ENCODE peak calls at places on chromosomes 7 and 10, in eight cellular contexts. S, L, N, B, O, H, F and C are unnamed samples.

GRCh38 chr10:73553316-73553715 is 37.8 kb downstream of the USP54 start:
- DNase-seq in F (no peak), B (no peak), S (no peak), O (no peak), L (peak), H (no peak), N (no peak), C (no peak)

GRCh38 chr10:4073912-4074311 is 288.9 kb upstream of the KLF6 start:
- DNase-seq in L (no peak), O (no peak), B (no peak), S (peak), N (no peak), H (no peak), F (peak), C (no peak)

GRCh38 chr10:117226813-117227451 is 14.0 kb upstream of the SLC18A2 start:
- DNase-seq in O (peak), F (peak), L (peak), B (no peak), H (peak), S (peak), N (peak), C (no peak)

GRCh38 chr10:91816986-91817385 is 18.8 kb downstream of the TNKS2 start:
- DNase-seq in S (no peak), B (no peak), H (no peak), N (no peak), L (no peak), F (no peak), O (no peak), C (no peak)

GRCh38 chr7:133859191-133859590 is 267.9 kb upstream of the LRGUK start:
- DNase-seq in B (no peak), F (no peak), S (no peak), O (no peak), N (no peak), H (no peak), L (no peak), C (no peak)

GRCh38 chr7:74466196-74466813 is 12.6 kb downstream of the GTF2IRD1 start:
- DNase-seq in H (no peak), S (no peak), B (no peak), O (no peak), F (no peak), N (no peak), L (no peak), C (no peak)

GRCh38 chr10:75773139-75773801 is 341.8 kb downstream of the LRMDA start:
- DNase-seq in B (no peak), F (no peak), N (no peak), H (no peak), O (no peak), L (peak), S (no peak), C (no peak)

GRCh38 chr7:85997515-85997914 is 646.2 kb upstream of the GRM3 start:
- DNase-seq in F (peak), O (no peak), N (no peak), L (no peak), B (no peak), S (no peak), H (no peak), C (no peak)

GRCh38 chr10:77513220-77513619 is 124.4 kb downstream of the KCNMA1 start:
- DNase-seq in H (no peak), N (no peak), F (no peak), O (no peak), L (no peak), B (no peak), S (no peak), C (no peak)

GRCh38 chr10:18364987-18365775 is 225.0 kb downstream of the CACNB2 start:
- DNase-seq in N (no peak), L (no peak), O (no peak), B (peak), F (no peak), H (no peak), S (no peak), C (no peak)

GRCh38 chr7:95883208-95883607 is 110.9 kb downstream of the DYNC1I1 start:
- DNase-seq in L (no peak), F (no peak), B (no peak), S (peak), H (no peak), O (no peak), N (no peak), C (no peak)

GRCh38 chr7:149670288-149670687 is 103.1 kb downstream of the ZNF467 start:
- DNase-seq in N (no peak), H (no peak), B (no peak), O (no peak), F (peak), L (no peak), S (peak), C (peak)

GRCh38 chr7:2296830-2297229 is 17.4 kb downstream of the SNX8 start:
- DNase-seq in L (no peak), N (no peak), O (no peak), S (no peak), F (no peak), B (no peak), H (no peak), C (no peak)

GRCh38 chr7:118232837-118233236 is 8.3 kb downstream of the ANKRD7 start:
- DNase-seq in B (no peak), F (no peak), N (no peak), O (no peak), H (no peak), S (no peak), L (no peak), C (no peak)

GRCh38 chr7:22725585-22725984 is 1.4 kb upstream of the IL6 start:
- DNase-seq in B (no peak), F (no peak), N (peak), S (peak), L (peak), O (no peak), H (peak), C (no peak)

GRCh38 chr7:27184342-27185012 is 555 bp downstream of the HOXA11 start:
- DNase-seq in H (no peak), S (peak), F (peak), L (no peak), O (peak), B (no peak), N (no peak), C (no peak)

GRCh38 chr10:62430881-62431280 is 56.7 kb downstream of the ZNF365 start:
- DNase-seq in F (no peak), B (no peak), O (no peak), N (no peak), L (no peak), H (no peak), S (no peak), C (no peak)

GRCh38 chr10:62433901-62434300 is 59.7 kb downstream of the ZNF365 start:
- DNase-seq in H (no peak), S (no peak), N (no peak), B (no peak), L (no peak), F (no peak), O (no peak), C (no peak)

GRCh38 chr10:62437696-62438095 is 63.5 kb downstream of the ZNF365 start:
- DNase-seq in L (peak), H (peak), O (no peak), B (no peak), N (peak), F (peak), S (peak), C (peak)

DNA sequence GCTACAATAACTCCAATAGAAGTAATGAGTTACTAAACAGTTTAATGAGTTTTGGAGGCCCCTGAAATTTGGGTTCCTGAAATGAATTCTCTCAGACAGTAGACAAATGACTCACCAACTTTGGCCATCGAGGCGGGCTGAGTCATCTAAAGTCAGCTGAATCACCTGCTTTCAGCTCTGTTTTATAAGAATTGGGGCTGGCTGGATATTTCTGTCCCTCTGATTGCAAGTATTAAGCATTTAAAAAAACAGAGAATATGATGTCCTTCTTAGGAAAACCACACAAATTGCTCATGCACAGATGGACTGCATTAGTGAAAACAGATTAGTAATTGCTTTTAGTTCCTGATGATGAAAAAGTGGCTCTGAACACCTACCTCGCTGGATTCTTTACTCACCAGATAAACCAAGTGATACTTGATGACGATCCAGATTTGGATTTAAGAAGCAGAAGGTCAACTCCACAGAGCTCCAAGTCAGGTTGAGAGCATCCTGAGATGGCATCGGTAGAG is 59.1 kb downstream of the ZNF365 start:
- DNase-seq in F (peak), N (peak), B (no peak), S (no peak), O (no peak), L (no peak), H (peak), C (no peak)
- TF ChIP-seq POLR2AphosphoS5 in F (peak), N (no peak), B (no peak), S (peak), O (no peak), L (no peak), H (no peak), C (no peak)

DNA sequence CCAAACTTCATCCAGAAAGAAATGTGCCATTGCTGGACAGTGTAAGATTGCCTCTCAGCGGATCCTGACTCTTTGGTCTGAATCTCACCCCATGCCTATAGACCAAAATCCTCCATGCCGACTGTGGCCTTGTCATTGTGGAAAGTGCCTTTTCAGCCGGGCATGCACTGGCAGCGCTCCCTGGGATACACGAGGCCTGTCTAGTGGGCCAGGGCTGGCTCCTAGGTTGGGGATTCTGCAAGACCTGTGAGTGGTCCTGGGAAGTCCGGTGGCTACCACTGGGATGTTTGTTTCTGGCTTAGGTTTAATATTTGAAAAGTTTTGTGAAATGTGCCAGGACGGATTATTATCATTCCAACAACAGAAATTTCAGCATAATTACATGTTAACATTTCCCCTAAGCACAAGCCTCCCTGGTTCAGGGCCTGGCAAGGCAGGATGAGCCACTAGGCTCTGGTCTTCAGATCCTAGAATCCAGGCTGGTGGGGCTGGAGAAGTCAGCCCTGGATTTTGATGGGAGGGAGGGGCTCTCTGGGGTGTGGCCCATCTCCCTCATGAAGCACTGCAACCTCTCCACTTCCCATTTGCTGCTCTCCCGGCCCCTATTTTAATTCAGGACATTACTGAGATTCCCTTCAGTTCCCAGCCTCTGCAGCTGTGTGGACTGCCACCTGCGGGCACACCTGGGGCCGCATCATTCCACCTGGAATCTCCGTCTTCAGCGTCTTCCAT is 253.2 kb downstream of the WDR37 start:
- DNase-seq in L (no peak), B (no peak), H (no peak), F (no peak), O (peak), S (no peak), N (no peak), C (no peak)
- H3K9ac ChIP-seq in L (no peak), B (no peak), H (no peak), F (no peak), O (peak), S (no peak), N (no peak), C (no peak)

DNA sequence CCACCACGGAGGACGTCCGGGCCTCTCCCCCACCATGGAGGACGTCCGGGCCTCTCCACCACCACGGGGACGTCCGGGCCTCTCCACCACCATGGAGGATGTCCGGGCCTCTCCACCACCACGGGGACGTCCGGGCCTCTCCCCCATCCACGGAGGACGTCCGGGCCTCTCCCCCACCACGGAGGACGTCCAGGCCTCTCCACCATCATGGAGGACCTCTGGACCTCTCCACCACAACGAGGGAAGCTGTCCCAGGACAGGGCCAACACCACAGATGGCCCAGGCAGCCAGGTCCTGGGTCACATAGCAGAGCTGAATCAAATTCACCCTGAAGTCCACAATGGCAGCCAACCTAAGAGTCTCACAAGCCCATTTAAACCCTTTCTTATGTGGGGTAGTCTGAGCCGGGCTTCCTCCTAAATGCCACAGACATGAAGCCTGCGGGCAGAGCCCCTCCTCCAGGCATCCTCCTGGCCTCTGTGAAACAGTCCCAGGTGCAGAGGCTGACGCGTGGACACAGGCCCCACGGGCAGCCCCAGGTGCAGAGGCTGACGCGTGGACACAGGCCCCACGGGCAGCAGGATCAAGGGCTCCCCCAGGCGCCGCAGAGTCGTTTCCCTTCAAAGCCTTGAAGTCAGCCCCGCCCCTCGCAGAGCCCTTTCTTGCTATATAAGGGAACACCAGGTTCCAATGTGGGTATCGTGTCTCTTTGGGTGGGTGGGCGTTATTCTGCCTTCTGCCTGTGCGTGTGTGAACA is 47.0 kb downstream of the FOXL3 start:
- DNase-seq in O (no peak), H (no peak), F (no peak), B (no peak), S (no peak), L (no peak), N (no peak), C (no peak)
- H3K27ac ChIP-seq in O (no peak), H (no peak), F (no peak), B (no peak), S (no peak), L (no peak), N (no peak), C (no peak)

DNA sequence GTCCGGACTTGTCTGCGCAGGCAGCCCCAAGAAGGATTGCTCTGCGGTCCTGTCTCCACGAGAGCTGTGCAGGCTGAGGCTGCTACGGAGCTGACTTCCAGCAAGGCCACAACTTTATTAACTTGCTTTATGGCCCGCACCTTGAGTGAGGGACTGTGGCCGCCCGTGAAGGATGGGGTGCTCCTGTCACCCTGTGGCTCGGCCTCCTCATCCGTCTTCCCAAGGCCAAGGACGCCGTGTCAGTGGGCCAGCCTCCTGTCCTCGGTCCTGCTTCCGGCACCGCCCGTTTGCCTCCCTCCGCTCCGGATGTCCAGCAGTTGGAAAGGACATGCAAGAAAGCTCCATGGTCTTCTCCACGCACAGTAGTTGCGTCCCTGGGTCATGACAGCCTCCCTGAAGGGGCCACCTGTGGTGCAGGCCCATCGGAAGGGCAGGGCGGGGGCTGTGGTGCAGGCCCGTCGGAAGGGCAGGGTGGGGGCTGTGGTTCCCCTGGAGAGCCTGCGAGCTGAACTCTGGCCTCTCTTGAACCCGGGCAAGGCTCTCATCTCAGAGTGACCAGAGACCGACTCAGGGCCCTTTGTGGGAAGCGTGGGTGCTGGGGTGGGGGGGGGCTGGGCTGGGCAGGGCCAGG is 87.1 kb downstream of the NKX6-2 start:
- DNase-seq in L (no peak), F (no peak), H (no peak), S (no peak), B (no peak), N (no peak), O (no peak), C (no peak)
- TF ChIP-seq POLR2AphosphoS5 in L (no peak), F (no peak), H (no peak), S (no peak), B (no peak), N (no peak), O (no peak), C (no peak)